ENCODE peak calls at places on chromosome 2, in six cellular contexts. Z is mesenchymal stem cell, F is IMR-90, K is H1, Q is neuronal stem cell, E is trophoblast cell. N is an unnamed sample. For H3K79me1, the result is how much of the 10 kb centered on the place peaks cover.

GRCh38 chr2:24917086-24917485 is 3.0 kb downstream of the ADCY3 start:
- DNase-seq in Z (no peak), F (no peak), K (no peak), Q (no peak), E (no peak), N (no peak)

GRCh38 chr2:75523313-75524275 is 37.1 kb downstream of the EVA1A start:
- DNase-seq in Z (peak), F (peak), K (no peak), Q (no peak), E (peak), N (no peak)

GRCh38 chr2:160091381-160091780 is 29.0 kb upstream of the PLA2R1 start:
- DNase-seq in Z (peak), F (peak), K (no peak), Q (no peak), E (peak), N (no peak)

GRCh38 chr2:164498841-164499240 is 122.4 kb downstream of the GRB14 start:
- DNase-seq in Z (no peak), F (no peak), K (no peak), Q (no peak), E (no peak), N (no peak)

GRCh38 chr2:38529208-38529607 is 73.5 kb downstream of the HNRNPLL start:
- DNase-seq in Z (no peak), F (no peak), K (no peak), Q (no peak), E (no peak), N (no peak)

GRCh38 chr2:206981739-206982336 is 42.5 kb downstream of the CPO start:
- DNase-seq in Z (peak), F (peak), K (peak), Q (peak), E (peak), N (peak)

GRCh38 chr2:23208339-23208738 is 176.6 kb upstream of the KLHL29 start:
- DNase-seq in Z (no peak), F (no peak), K (no peak), Q (no peak), E (no peak), N (no peak)

GRCh38 chr2:144317071-144317738 is 202.7 kb downstream of the ZEB2 start:
- DNase-seq in Z (no peak), F (no peak), K (no peak), Q (no peak), E (no peak), N (no peak)

GRCh38 chr2:138433995-138434991 is 67.3 kb upstream of the SPOPL start:
- DNase-seq in Z (no peak), F (peak), K (no peak), Q (no peak), E (peak), N (no peak)

GRCh38 chr2:188917632-188918031 is 56.5 kb upstream of the COL3A1 start:
- DNase-seq in Z (no peak), F (no peak), K (no peak), Q (no peak), E (no peak), N (no peak)

GRCh38 chr2:105737980-105738657 is 6.6 kb upstream of the NCK2 start:
- DNase-seq in Z (no peak), F (no peak), K (no peak), Q (no peak), E (no peak), N (no peak)

GRCh38 chr2:223054193-223054781 is 2.3 kb downstream of the KCNE4 start:
- DNase-seq in Z (peak), F (peak), K (no peak), Q (no peak), E (peak), N (no peak)

GRCh38 chr2:30686669-30687068 is 120.6 kb downstream of the CAPN13 start:
- DNase-seq in Z (no peak), F (no peak), K (no peak), Q (no peak), E (no peak), N (no peak)

GRCh38 chr2:69831354-69831905 is 2.0 kb downstream of the GMCL1 start:
- DNase-seq in Z (no peak), F (no peak), K (no peak), Q (no peak), E (no peak), N (no peak)

GRCh38 chr2:219205165-219205538 is 1.4 kb upstream of the ZFAND2B start:
- DNase-seq in Z (no peak), F (no peak), K (no peak), Q (no peak), E (no peak), N (no peak)

GRCh38 chr2:120104002-120104467 is 91.2 kb downstream of the EPB41L5 start:
- DNase-seq in Z (peak), F (peak), K (no peak), Q (no peak), E (peak), N (no peak)

GRCh38 chr2:8573234-8573941 is 108.5 kb upstream of the ID2 start:
- DNase-seq in Z (no peak), F (no peak), K (no peak), Q (no peak), E (peak), N (peak)

GRCh38 chr2:237509905-237510304 is 22.9 kb downstream of the MLPH start:
- DNase-seq in Z (no peak), F (no peak), K (no peak), Q (no peak), E (no peak), N (no peak)

GRCh38 chr2:24015562-24016375 is 5.9 kb downstream of the MFSD2B start:
- DNase-seq in Z (peak), F (peak), K (no peak), Q (no peak), E (peak), N (no peak)

GRCh38 chr2:229713371-229714079 is 830 bp downstream of the DNER start:
- DNase-seq in Z (peak), F (no peak), K (no peak), Q (peak), E (no peak), N (peak)

GRCh38 chr2:160411955-160412354 is 81.7 kb downstream of the RBMS1 start:
- DNase-seq in Z (no peak), F (no peak), K (no peak), Q (no peak), E (no peak), N (no peak)

GRCh38 chr2:43478423-43479086 is 117.3 kb downstream of the THADA start:
- DNase-seq in Z (no peak), F (peak), K (no peak), Q (no peak), E (peak), N (no peak)

GRCh38 chr2:173021939-173022371 is 53.7 kb upstream of the MAP3K20 start:
- DNase-seq in Z (peak), F (peak), K (no peak), Q (no peak), E (peak), N (no peak)

GRCh38 chr2:239377591-239377990 is 23.2 kb downstream of the HDAC4 start:
- DNase-seq in Z (no peak), F (no peak), K (no peak), Q (no peak), E (no peak), N (no peak)

GRCh38 chr2:20190170-20190569 is 34.8 kb downstream of the SDC1 start:
- DNase-seq in Z (no peak), F (no peak), K (no peak), Q (no peak), E (no peak), N (no peak)

GRCh38 chr2:2399390-2399789 is 68.3 kb upstream of the MYT1L start:
- DNase-seq in Z (no peak), F (no peak), K (no peak), Q (no peak), E (no peak), N (no peak)

GRCh38 chr2:236165491-236166156 is 2.6 kb downstream of the GBX2 start:
- DNase-seq in Z (no peak), F (no peak), K (no peak), Q (no peak), E (no peak), N (no peak)

GRCh38 chr2:43293744-43294695 is 67.6 kb upstream of the ZFP36L2 start:
- DNase-seq in Z (peak), F (peak), K (no peak), Q (no peak), E (peak), N (no peak)

GRCh38 chr2:46480562-46480961 is 1.2 kb downstream of the TMEM247 start:
- DNase-seq in Z (no peak), F (no peak), K (no peak), Q (no peak), E (no peak), N (peak)

GRCh38 chr2:218745160-218745558 is 34.5 kb downstream of the TTLL4 start:
- DNase-seq in Z (no peak), F (no peak), K (no peak), Q (no peak), E (peak), N (no peak)

GRCh38 chr2:57943271-57943670 is 103.3 kb upstream of the VRK2 start:
- DNase-seq in Z (peak), F (peak), K (no peak), Q (no peak), E (peak), N (no peak)

GRCh38 chr2:236127010-236127409 is 41.2 kb downstream of the GBX2 start:
- DNase-seq in Z (no peak), F (no peak), K (no peak), Q (no peak), E (no peak), N (no peak)

GRCh38 chr2:111708478-111708877 is 175.5 kb downstream of the ANAPC1 start:
- DNase-seq in Z (no peak), F (no peak), K (no peak), Q (no peak), E (peak), N (no peak)

GRCh38 chr2:108621087-108621559 is 86.9 kb downstream of the LIMS1 start:
- DNase-seq in Z (peak), F (peak), K (peak), Q (no peak), E (peak), N (peak)

GRCh38 chr2:172928754-172929153 is 146.9 kb upstream of the MAP3K20 start:
- DNase-seq in Z (peak), F (peak), K (no peak), Q (no peak), E (no peak), N (no peak)

DNA sequence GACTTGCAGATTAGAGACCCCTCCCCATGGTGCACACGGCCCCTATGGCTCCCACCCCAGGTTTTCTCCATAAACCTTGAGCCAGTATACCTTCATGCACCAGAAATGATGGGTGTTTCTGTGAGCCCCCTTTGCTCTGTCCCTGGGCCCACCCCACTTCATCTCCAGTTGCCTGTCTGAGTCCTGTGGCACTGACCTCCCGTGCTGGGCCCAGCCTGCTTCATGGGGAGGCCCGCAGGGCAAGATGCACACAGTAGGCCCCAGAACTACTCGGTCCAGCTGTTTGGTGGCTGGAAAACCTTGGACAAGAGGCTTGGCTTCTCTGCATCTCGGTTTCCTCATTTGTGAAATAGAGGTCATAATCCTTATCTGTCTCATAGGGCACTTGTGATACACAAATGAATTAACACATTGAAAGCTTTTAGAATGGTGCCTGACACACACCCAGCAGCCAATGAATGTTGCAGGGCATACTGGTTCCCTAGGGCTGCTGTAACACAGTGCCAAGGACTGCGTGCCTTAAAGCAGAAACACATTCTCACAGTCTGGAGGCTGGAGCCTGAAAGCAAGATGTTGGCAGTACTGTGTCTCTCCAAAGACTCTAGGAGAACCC is 58.4 kb downstream of the SH3BP4 start:
- DNase-seq in Z (no peak), F (no peak), K (no peak), Q (no peak), E (no peak), N (no peak)
- H3K79me1 ChIP-seq in Z (under half), F (under half), K (under half), Q (under half), E (under half), N (under half)

GRCh38 chr2:226792155-226792871 is 7.3 kb downstream of the IRS1 start:
- DNase-seq in Z (no peak), F (peak), K (no peak), Q (no peak), E (no peak), N (no peak)
- H3K4ac ChIP-seq in Z (peak), F (peak), K (peak), Q (no peak), E (peak), N (no peak)

GRCh38 chr2:165718811-165719210 is 75.2 kb downstream of the GALNT3 start:
- DNase-seq in Z (no peak), F (no peak), K (no peak), Q (no peak), E (no peak), N (no peak)
- H3K14ac ChIP-seq in Z (no peak), F (no peak), K (no peak), Q (no peak), E (no peak), N (no peak)

DNA sequence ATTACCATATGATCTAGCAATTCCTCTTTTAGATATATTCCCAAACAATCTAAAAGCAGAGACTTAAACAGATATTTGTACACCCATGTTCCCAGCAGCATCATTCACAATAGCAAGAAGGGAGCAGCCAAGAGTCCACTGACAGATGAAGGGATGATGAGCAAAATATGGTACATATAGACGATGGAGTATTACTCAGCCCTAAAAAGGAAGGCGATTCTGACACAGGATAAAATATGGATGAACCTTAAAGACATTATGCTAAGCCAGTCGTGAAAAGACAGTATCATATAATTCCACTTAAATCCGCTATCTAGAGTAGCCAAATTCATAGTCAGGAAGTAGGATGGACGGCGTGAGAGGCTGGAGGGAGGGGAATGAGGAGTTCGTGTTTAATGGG is 20.4 kb downstream of the HS6ST1 start:
- DNase-seq in Z (no peak), F (no peak), K (no peak), Q (no peak), E (no peak), N (no peak)
- H3K79me1 ChIP-seq in Z (under half), F (under half), K (half or more), Q (under half), E (under half), N (under half)

GRCh38 chr2:42103829-42104228 is 56.0 kb downstream of the PKDCC start:
- DNase-seq in Z (no peak), F (no peak), K (no peak), Q (no peak), E (peak), N (no peak)

GRCh38 chr2:42104621-42105020 is 56.8 kb downstream of the PKDCC start:
- DNase-seq in Z (no peak), F (no peak), K (no peak), Q (no peak), E (no peak), N (no peak)

GRCh38 chr2:42107249-42108042 is 59.6 kb downstream of the PKDCC start:
- DNase-seq in Z (no peak), F (no peak), K (no peak), Q (no peak), E (peak), N (no peak)

GRCh38 chr2:42106257-42106816 is 58.5 kb downstream of the PKDCC start:
- DNase-seq in Z (no peak), F (no peak), K (no peak), Q (no peak), E (no peak), N (no peak)

DNA sequence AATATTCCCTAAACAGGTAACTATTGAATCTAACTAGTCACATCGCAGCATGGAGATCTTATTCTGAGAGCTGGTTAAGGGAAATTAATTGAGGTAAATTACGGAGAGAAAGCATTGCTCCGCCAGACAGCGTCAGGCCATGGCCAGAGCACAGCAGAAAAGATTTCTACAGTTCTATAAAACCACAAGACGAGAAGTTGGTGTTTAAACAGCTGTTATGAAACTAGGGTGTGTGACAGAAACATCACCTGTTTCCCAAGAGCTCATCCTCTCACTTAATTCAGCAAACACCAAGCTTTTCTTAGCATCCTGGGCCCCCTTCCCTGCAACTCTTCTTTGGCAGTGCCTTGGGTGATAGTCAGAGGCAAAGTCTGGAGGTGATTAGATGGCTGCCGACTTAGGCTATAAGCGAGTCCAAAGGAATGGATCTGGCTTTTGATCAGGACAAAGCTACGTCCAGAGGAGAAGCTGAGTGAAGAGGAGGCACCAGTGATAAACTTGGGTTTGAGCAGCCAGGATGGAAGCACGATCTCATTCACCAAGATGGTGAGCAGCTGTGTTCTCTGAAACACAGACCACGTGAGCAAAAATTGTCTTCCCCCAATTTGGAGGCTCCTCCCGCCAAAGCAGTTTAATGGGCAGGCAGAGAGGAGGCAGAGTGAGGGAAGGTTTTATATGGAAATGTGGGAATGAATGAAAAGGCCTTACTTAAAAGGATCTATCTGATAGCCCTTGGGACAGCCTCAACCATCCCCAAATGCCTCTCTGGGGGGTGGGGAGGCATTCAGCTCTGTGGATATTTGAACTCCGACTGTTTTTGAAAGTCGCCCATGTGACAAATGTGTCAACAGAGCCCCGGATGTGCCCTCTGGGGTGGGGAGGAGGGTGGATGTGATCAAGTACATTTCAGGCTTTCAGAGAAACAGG is 57.8 kb downstream of the PKDCC start:
- DNase-seq in Z (no peak), F (no peak), K (no peak), Q (no peak), E (no peak), N (no peak)
- H3K4ac ChIP-seq in Z (peak), F (peak), K (no peak), Q (no peak), E (no peak), N (no peak)